ENCODE peak calls at places on chromosomes 3 and 15, in eight cellular contexts. One of them, this sample, is unnamed.

GRCh38 chr3:49844464-49845183 is 11.7 kb downstream of the TRAIP start:
- DNase-seq in right lobe of liver: no peak
- DNase-seq in heart left ventricle: no peak
- DNase-seq in IMR-90: no peak
- DNase-seq in A549: no peak
- DNase-seq in Peyer's patch: no peak
- DNase-seq in stomach: no peak
- DNase-seq in body of pancreas: no peak
- DNase-seq in this sample: no peak

GRCh38 chr3:164196477-164196876 is 881.8 kb downstream of the SI start:
- DNase-seq in right lobe of liver: no peak
- DNase-seq in Peyer's patch: no peak
- DNase-seq in A549: no peak
- DNase-seq in heart left ventricle: no peak
- DNase-seq in IMR-90: no peak
- DNase-seq in body of pancreas: no peak
- DNase-seq in stomach: no peak
- DNase-seq in this sample: no peak

GRCh38 chr3:126350502-126351085 is 6.6 kb downstream of the KLF15 start:
- DNase-seq in right lobe of liver: peak; percentile 16
- DNase-seq in Peyer's patch: peak; percentile 36
- DNase-seq in IMR-90: no peak
- DNase-seq in body of pancreas: peak; percentile 10
- DNase-seq in heart left ventricle: peak; percentile 20
- DNase-seq in stomach: no peak
- DNase-seq in A549: no peak
- DNase-seq in this sample: no peak

GRCh38 chr3:4460334-4460733 is 6.7 kb downstream of the SUMF1 start:
- DNase-seq in IMR-90: no peak
- DNase-seq in Peyer's patch: no peak
- DNase-seq in stomach: no peak
- DNase-seq in body of pancreas: no peak
- DNase-seq in A549: no peak
- DNase-seq in right lobe of liver: no peak
- DNase-seq in heart left ventricle: no peak
- DNase-seq in this sample: no peak

GRCh38 chr3:49519916-49520385 is 34.3 kb upstream of the BSN start:
- DNase-seq in Peyer's patch: no peak
- DNase-seq in right lobe of liver: peak; percentile 51
- DNase-seq in A549: no peak
- DNase-seq in IMR-90: no peak
- DNase-seq in heart left ventricle: no peak
- DNase-seq in stomach: no peak
- DNase-seq in body of pancreas: no peak
- DNase-seq in this sample: no peak

GRCh38 chr3:72938471-72939265 is 50.8 kb downstream of the GXYLT2 start:
- DNase-seq in stomach: peak; percentile 37
- DNase-seq in body of pancreas: peak; percentile 48
- DNase-seq in right lobe of liver: no peak
- DNase-seq in IMR-90: peak; percentile 99
- DNase-seq in heart left ventricle: no peak
- DNase-seq in Peyer's patch: peak; percentile 56
- DNase-seq in A549: peak; percentile 70
- DNase-seq in this sample: no peak

GRCh38 chr3:101976473-101976872 is 127.2 kb downstream of the NFKBIZ start:
- DNase-seq in stomach: no peak
- DNase-seq in A549: no peak
- DNase-seq in Peyer's patch: no peak
- DNase-seq in IMR-90: no peak
- DNase-seq in right lobe of liver: no peak
- DNase-seq in body of pancreas: no peak
- DNase-seq in heart left ventricle: no peak
- DNase-seq in this sample: no peak

GRCh38 chr3:52552089-52552488 is 15.7 kb downstream of the UQCC5 start:
- DNase-seq in A549: peak; percentile 10
- DNase-seq in body of pancreas: no peak
- DNase-seq in Peyer's patch: no peak
- DNase-seq in heart left ventricle: no peak
- DNase-seq in right lobe of liver: no peak
- DNase-seq in IMR-90: no peak
- DNase-seq in stomach: no peak
- DNase-seq in this sample: no peak

GRCh38 chr3:25424238-25425013 is 3.6 kb upstream of the RARB start:
- DNase-seq in body of pancreas: no peak
- DNase-seq in stomach: no peak
- DNase-seq in right lobe of liver: no peak
- DNase-seq in heart left ventricle: no peak
- DNase-seq in IMR-90: no peak
- DNase-seq in Peyer's patch: no peak
- DNase-seq in A549: peak; percentile 91
- DNase-seq in this sample: no peak

GRCh38 chr3:24043985-24044384 is 98.9 kb downstream of the NR1D2 start:
- DNase-seq in Peyer's patch: no peak
- DNase-seq in heart left ventricle: no peak
- DNase-seq in IMR-90: no peak
- DNase-seq in A549: no peak
- DNase-seq in body of pancreas: no peak
- DNase-seq in right lobe of liver: no peak
- DNase-seq in stomach: no peak
- DNase-seq in this sample: no peak

GRCh38 chr3:138567403-138567802 is 26.7 kb downstream of the CEP70 start:
- DNase-seq in A549: peak; percentile 5
- DNase-seq in body of pancreas: no peak
- DNase-seq in stomach: no peak
- DNase-seq in right lobe of liver: no peak
- DNase-seq in Peyer's patch: no peak
- DNase-seq in heart left ventricle: no peak
- DNase-seq in IMR-90: no peak
- DNase-seq in this sample: no peak

GRCh38 chr15:48112242-48112641 is 8.5 kb upstream of the SLC24A5 start:
- DNase-seq in stomach: no peak
- DNase-seq in heart left ventricle: no peak
- DNase-seq in IMR-90: peak; percentile 30
- DNase-seq in Peyer's patch: no peak
- DNase-seq in right lobe of liver: no peak
- DNase-seq in body of pancreas: peak; percentile 33
- DNase-seq in A549: peak; percentile 39
- DNase-seq in this sample: no peak
- TF ChIP-seq CTCF in stomach: no peak
- TF ChIP-seq CTCF in heart left ventricle: peak; percentile 36
- TF ChIP-seq CTCF in IMR-90: peak; percentile 44
- TF ChIP-seq CTCF in Peyer's patch: peak; percentile 26
- TF ChIP-seq CTCF in right lobe of liver: no peak
- TF ChIP-seq CTCF in body of pancreas: peak; percentile 34
- TF ChIP-seq CTCF in A549: peak; percentile 14
- TF ChIP-seq CTCF in this sample: no peak

GRCh38 chr3:15342252-15342651 is 9.9 kb upstream of the SH3BP5 start:
- DNase-seq in A549: no peak
- DNase-seq in heart left ventricle: no peak
- DNase-seq in Peyer's patch: no peak
- DNase-seq in right lobe of liver: no peak
- DNase-seq in body of pancreas: no peak
- DNase-seq in stomach: no peak
- DNase-seq in IMR-90: no peak
- DNase-seq in this sample: no peak

GRCh38 chr3:15339001-15339400 is 6.6 kb upstream of the SH3BP5 start:
- DNase-seq in stomach: no peak
- DNase-seq in IMR-90: no peak
- DNase-seq in heart left ventricle: no peak
- DNase-seq in Peyer's patch: no peak
- DNase-seq in right lobe of liver: no peak
- DNase-seq in body of pancreas: no peak
- DNase-seq in A549: no peak
- DNase-seq in this sample: no peak

GRCh38 chr3:15342945-15343344 is 10.6 kb upstream of the SH3BP5 start:
- DNase-seq in Peyer's patch: no peak
- DNase-seq in IMR-90: no peak
- DNase-seq in body of pancreas: no peak
- DNase-seq in A549: no peak
- DNase-seq in right lobe of liver: no peak
- DNase-seq in heart left ventricle: no peak
- DNase-seq in stomach: no peak
- DNase-seq in this sample: no peak

GRCh38 chr3:15339786-15340215 is 7.4 kb upstream of the SH3BP5 start:
- DNase-seq in Peyer's patch: no peak
- DNase-seq in A549: peak; percentile 50
- DNase-seq in body of pancreas: no peak
- DNase-seq in heart left ventricle: no peak
- DNase-seq in IMR-90: peak; percentile 75
- DNase-seq in right lobe of liver: no peak
- DNase-seq in stomach: no peak
- DNase-seq in this sample: no peak

DNA sequence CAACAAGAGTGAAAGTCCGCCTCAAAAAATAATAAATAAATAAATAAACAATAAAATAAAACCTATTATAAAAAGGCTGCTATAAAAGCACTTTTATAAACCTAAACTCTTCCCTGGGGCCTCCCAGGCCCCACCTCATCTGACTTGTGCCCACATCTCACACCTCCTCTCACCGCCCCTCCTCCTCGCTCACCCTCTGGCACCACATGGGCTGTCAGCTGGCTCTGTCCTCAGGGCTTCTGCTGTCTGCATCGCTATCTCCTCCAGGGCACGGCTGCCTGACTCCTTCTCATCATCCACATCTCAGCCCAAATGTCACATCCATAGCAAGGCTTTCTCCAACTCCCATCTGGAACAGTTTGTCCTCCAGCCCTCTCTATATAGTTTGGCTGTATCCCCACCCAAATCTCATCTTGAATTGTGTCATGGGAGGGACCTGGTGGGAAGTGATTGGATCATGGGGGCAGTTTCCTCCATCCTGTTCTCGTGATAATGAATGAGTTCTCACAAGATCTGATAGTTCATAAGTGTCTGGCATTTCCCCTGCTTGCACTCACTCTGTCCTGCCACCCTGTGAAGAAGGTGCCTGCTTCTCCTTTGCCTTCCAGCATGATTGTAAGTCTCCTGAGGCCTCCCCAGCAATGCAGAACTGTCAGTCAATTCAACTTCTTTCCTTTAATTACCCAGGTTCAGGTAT is 8.8 kb upstream of the SH3BP5 start:
- DNase-seq in heart left ventricle: no peak
- DNase-seq in IMR-90: no peak
- DNase-seq in A549: no peak
- DNase-seq in right lobe of liver: no peak
- DNase-seq in Peyer's patch: no peak
- DNase-seq in stomach: no peak
- DNase-seq in body of pancreas: no peak
- DNase-seq in this sample: no peak
- H3K4me1 ChIP-seq in heart left ventricle: no peaks in the 10 kb centered on the region
- H3K4me1 ChIP-seq in IMR-90: no peaks in the 10 kb centered on the region
- H3K4me1 ChIP-seq in A549: peaks cover 7% of the 10 kb centered on the region
- H3K4me1 ChIP-seq in right lobe of liver: peaks cover 13% of the 10 kb centered on the region
- H3K4me1 ChIP-seq in Peyer's patch: no peaks in the 10 kb centered on the region
- H3K4me1 ChIP-seq in stomach: no peaks in the 10 kb centered on the region
- H3K4me1 ChIP-seq in body of pancreas: no peaks in the 10 kb centered on the region
- H3K4me1 ChIP-seq in this sample: peaks cover 6% of the 10 kb centered on the region

GRCh38 chr3:184643442-184643841 is 68.4 kb downstream of the MAGEF1 start:
- DNase-seq in heart left ventricle: peak; percentile 27
- DNase-seq in A549: no peak
- DNase-seq in body of pancreas: no peak
- DNase-seq in stomach: no peak
- DNase-seq in right lobe of liver: no peak
- DNase-seq in Peyer's patch: no peak
- DNase-seq in IMR-90: no peak
- DNase-seq in this sample: no peak
- TF ChIP-seq POLR2A in heart left ventricle: no peak
- TF ChIP-seq POLR2A in A549: no peak
- TF ChIP-seq POLR2A in body of pancreas: no peak
- TF ChIP-seq POLR2A in stomach: no peak
- TF ChIP-seq POLR2A in right lobe of liver: no peak
- TF ChIP-seq POLR2A in Peyer's patch: no peak
- TF ChIP-seq POLR2A in IMR-90: no peak
- TF ChIP-seq POLR2A in this sample: no peak

GRCh38 chr3:21292971-21293370 is 458.0 kb downstream of the ZNF385D start:
- DNase-seq in Peyer's patch: no peak
- DNase-seq in A549: no peak
- DNase-seq in body of pancreas: no peak
- DNase-seq in stomach: no peak
- DNase-seq in IMR-90: no peak
- DNase-seq in right lobe of liver: no peak
- DNase-seq in heart left ventricle: no peak
- DNase-seq in this sample: no peak

GRCh38 chr3:21294768-21295167 is 456.2 kb downstream of the ZNF385D start:
- DNase-seq in right lobe of liver: no peak
- DNase-seq in Peyer's patch: no peak
- DNase-seq in heart left ventricle: no peak
- DNase-seq in A549: no peak
- DNase-seq in IMR-90: peak; percentile 17
- DNase-seq in stomach: no peak
- DNase-seq in body of pancreas: no peak
- DNase-seq in this sample: no peak

DNA sequence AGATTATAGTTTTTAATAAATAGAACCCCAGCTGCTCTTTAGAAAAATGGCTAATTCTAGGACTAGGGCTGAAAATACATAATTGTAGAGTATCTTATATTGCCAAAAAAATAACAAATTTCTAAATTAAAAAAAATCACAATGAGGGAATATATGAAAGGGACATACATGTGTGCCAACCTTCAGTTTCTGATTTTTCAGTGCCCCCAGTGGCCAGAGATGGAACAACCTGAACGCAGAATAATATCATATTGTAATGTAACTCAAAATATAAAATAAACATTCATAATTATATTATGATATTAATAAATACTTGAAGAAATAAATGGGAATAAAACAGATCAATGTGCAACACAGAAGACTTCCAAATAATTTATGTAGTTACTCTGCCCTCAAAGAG is 460.5 kb downstream of the ZNF385D start:
- DNase-seq in IMR-90: no peak
- DNase-seq in stomach: no peak
- DNase-seq in body of pancreas: no peak
- DNase-seq in A549: peak; percentile 2
- DNase-seq in heart left ventricle: no peak
- DNase-seq in Peyer's patch: no peak
- DNase-seq in right lobe of liver: no peak
- DNase-seq in this sample: no peak
- TF ChIP-seq CTCF in IMR-90: peak; percentile 22
- TF ChIP-seq CTCF in stomach: no peak
- TF ChIP-seq CTCF in body of pancreas: peak; percentile 15
- TF ChIP-seq CTCF in A549: peak; percentile 29
- TF ChIP-seq CTCF in heart left ventricle: peak; percentile 64
- TF ChIP-seq CTCF in Peyer's patch: no peak
- TF ChIP-seq CTCF in right lobe of liver: peak; percentile 50
- TF ChIP-seq CTCF in this sample: no peak

DNA sequence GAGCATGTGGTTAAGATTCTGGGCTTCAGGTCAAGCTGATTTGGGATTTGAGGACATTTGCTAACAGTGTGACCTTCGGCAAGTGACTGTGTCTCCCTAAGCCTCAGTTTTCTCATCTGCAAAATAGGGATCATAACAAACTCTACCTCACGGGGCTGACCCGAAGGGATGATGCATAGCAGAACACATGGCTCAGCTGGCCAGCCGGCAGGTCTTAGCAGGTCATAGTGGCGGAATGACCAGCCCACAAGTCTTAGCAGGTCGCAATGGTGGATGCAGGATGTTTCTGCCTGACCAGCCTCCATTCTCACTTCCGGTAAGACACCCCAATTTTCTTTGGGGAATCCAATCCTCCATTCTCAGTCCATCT is 63.3 kb downstream of the IQSEC1 start:
- DNase-seq in right lobe of liver: no peak
- DNase-seq in IMR-90: no peak
- DNase-seq in heart left ventricle: no peak
- DNase-seq in A549: no peak
- DNase-seq in stomach: no peak
- DNase-seq in body of pancreas: no peak
- DNase-seq in Peyer's patch: no peak
- DNase-seq in this sample: no peak
- H3K4me1 ChIP-seq in right lobe of liver: no peaks in the 10 kb centered on the region
- H3K4me1 ChIP-seq in IMR-90: no peaks in the 10 kb centered on the region
- H3K4me1 ChIP-seq in heart left ventricle: no peaks in the 10 kb centered on the region
- H3K4me1 ChIP-seq in A549: no peaks in the 10 kb centered on the region
- H3K4me1 ChIP-seq in stomach: peaks cover 14% of the 10 kb centered on the region
- H3K4me1 ChIP-seq in body of pancreas: no peaks in the 10 kb centered on the region
- H3K4me1 ChIP-seq in Peyer's patch: peaks cover 63% of the 10 kb centered on the region
- H3K4me1 ChIP-seq in this sample: peaks cover 8% of the 10 kb centered on the region